ENCODE peak calls at places on chromosome 11, in six cellular contexts. Y, V, I, J, A and O are unnamed samples.

GRCh38 chr11:38305682-38306081 is 1707.6 kb upstream of the RAG2 start:
- DNase-seq in I (no peak), V (no peak), Y (no peak), A (no peak), J (no peak), O (no peak)

GRCh38 chr11:128324051-128324481 is 263.3 kb downstream of the ETS1 start:
- DNase-seq in V (no peak), I (no peak), J (no peak), Y (no peak), A (no peak), O (no peak)

GRCh38 chr11:111213256-111213655 is 32.3 kb upstream of the POU2AF2 start:
- DNase-seq in I (no peak), Y (no peak), A (no peak), V (no peak), J (no peak), O (no peak)

GRCh38 chr11:72844356-72844755 is 30.1 kb downstream of the ATG16L2 start:
- DNase-seq in V (peak; percentile 53), Y (no peak), A (no peak), J (no peak), I (no peak), O (no peak)

GRCh38 chr11:10725114-10725906 is 25.7 kb upstream of the CTR9 start:
- DNase-seq in J (no peak), Y (peak; percentile 16), V (peak; percentile 32), I (no peak), A (no peak), O (no peak)

GRCh38 chr11:42482822-42483221 is 829.0 kb upstream of the API5 start:
- DNase-seq in A (no peak), J (no peak), I (no peak), Y (no peak), V (no peak), O (no peak)

GRCh38 chr11:2289350-2289749 is 12.4 kb downstream of the C11orf21 start:
- DNase-seq in Y (peak; percentile 60), J (peak; percentile 16), I (no peak), A (no peak), V (no peak), O (no peak)

GRCh38 chr11:45079943-45080719 is 66.3 kb upstream of the PRDM11 start:
- DNase-seq in Y (peak; percentile 42), A (no peak), V (no peak), I (no peak), J (no peak), O (no peak)

GRCh38 chr11:117874253-117874909 is 2.1 kb downstream of the FXYD6 start:
- DNase-seq in J (no peak), I (no peak), V (no peak), A (no peak), Y (no peak), O (no peak)

GRCh38 chr11:70201876-70202861 is 927 bp upstream of the FADD start:
- DNase-seq in Y (no peak), I (no peak), V (no peak), A (no peak), J (no peak), O (no peak)

GRCh38 chr11:762421-763072 is 14.7 kb downstream of the GATD1 start:
- DNase-seq in A (no peak), J (no peak), I (peak; percentile 36), Y (peak; percentile 42), V (no peak), O (no peak)

GRCh38 chr11:117045956-117046355 is 52.3 kb downstream of the SIK3 start:
- DNase-seq in Y (no peak), V (no peak), I (no peak), A (no peak), J (no peak), O (no peak)

GRCh38 chr11:110891411-110891810 is 179.2 kb upstream of the ARHGAP20 start:
- DNase-seq in I (no peak), Y (no peak), V (no peak), A (no peak), J (no peak), O (no peak)

GRCh38 chr11:19805827-19806226 is 93.2 kb downstream of the NAV2 start:
- DNase-seq in I (no peak), J (no peak), A (no peak), V (no peak), Y (no peak), O (no peak)

GRCh38 chr11:8087185-8087584 is 6.2 kb downstream of the TUB start:
- DNase-seq in V (no peak), Y (no peak), I (no peak), A (no peak), J (no peak), O (no peak)
- TF ChIP-seq CTCF in V (peak; percentile 25), Y (no peak), I (peak; percentile 33), A (no peak), J (no peak), O (no peak)

GRCh38 chr11:83156996-83157754 is at the start of gene PCF11:
- DNase-seq in A (no peak), J (no peak), Y (no peak), V (no peak), I (no peak), O (peak; percentile 92)

GRCh38 chr11:83156150-83156995 is 558 bp upstream of the PCF11 start:
- DNase-seq in A (peak; percentile 98), I (peak; percentile 92), V (peak; percentile 100), Y (peak; percentile 100), J (peak; percentile 91), O (peak; percentile 96)

GRCh38 chr11:83158965-83159900 is 2.3 kb downstream of the PCF11 start:
- DNase-seq in J (no peak), A (no peak), V (no peak), Y (no peak), I (no peak), O (no peak)

GRCh38 chr11:83158474-83158786 is 1.5 kb downstream of the PCF11 start:
- DNase-seq in Y (no peak), A (no peak), V (no peak), J (no peak), I (no peak), O (no peak)

GRCh38 chr11:83157755-83158473 is 983 bp downstream of the PCF11 start:
- DNase-seq in J (no peak), V (no peak), A (peak; percentile 43), Y (peak; percentile 63), I (peak; percentile 62), O (no peak)
- TF ChIP-seq CTCF in J (no peak), V (no peak), A (no peak), Y (no peak), I (no peak), O (no peak)

DNA sequence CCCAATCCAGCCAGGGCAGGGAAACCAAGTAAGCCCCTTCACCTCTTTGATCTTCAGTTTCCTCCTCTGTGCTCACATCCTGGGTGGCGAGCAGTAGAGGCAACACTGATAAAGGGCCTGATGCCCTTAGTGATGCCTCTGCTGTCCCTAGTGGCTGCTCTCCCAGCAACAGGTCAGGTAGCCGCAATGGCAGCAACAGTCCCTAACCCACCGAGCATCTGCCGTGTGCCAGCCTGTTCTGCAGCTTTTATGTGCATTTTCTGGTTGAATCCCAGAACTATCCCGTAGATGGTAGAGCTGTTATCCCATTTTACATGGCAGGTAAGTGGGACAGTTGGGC is 5.2 kb downstream of the SCYL1 start:
- DNase-seq in I (no peak), A (no peak), J (no peak), V (no peak), Y (no peak), O (no peak)
- TF ChIP-seq CTCF in I (peak; percentile 26), A (no peak), J (no peak), V (peak; percentile 44), Y (no peak), O (no peak)

GRCh38 chr11:5038336-5038735 is 8.0 kb upstream of the OR52J3 start:
- DNase-seq in I (no peak), V (no peak), J (no peak), Y (no peak), A (no peak), O (no peak)

GRCh38 chr11:5040876-5041275 is 5.5 kb upstream of the OR52J3 start:
- DNase-seq in J (no peak), I (no peak), Y (no peak), V (no peak), A (no peak), O (no peak)

GRCh38 chr11:5036671-5037070 is 9.7 kb upstream of the OR52J3 start:
- DNase-seq in I (no peak), J (no peak), V (no peak), Y (no peak), A (no peak), O (no peak)

GRCh38 chr11:5042091-5042490 is 4.2 kb upstream of the OR52J3 start:
- DNase-seq in I (no peak), J (no peak), V (no peak), A (no peak), Y (no peak), O (no peak)

DNA sequence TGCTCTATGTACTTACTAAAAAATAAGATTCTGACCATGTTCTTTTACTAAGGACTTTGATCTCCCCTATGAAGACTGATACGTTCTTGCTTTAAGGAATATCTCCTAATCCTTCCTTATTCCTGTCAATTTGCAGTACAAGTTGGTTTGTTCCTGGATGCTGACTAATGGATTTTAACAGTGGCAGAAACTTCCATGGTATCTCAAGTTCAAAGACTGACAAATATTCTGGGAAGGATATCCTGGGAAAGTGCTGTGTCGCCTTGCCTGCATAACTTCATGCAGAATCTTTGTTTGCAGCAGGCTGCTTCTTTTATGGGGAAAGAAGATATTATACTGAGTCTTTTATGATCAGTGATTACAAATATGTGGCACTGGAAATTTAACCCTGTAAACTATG is 8.4 kb upstream of the OR52J3 start:
- DNase-seq in V (no peak), I (no peak), J (no peak), A (no peak), Y (no peak), O (no peak)
- TF ChIP-seq CTCF in V (no peak), I (no peak), J (no peak), A (no peak), Y (no peak), O (no peak)